ENCODE peak calls at places on chromosomes 7 and 10, in nine cellular contexts. E is suprapubic skin, O is endothelial cell of umbilical vein, N is stomach, G is GM23338, I is GM12878, J is K562, B is prostate gland, X is sigmoid colon. A is an unnamed sample.

GRCh38 chr7:45712872-45713668 is 138.9 kb downstream of the ADCY1 start:
- DNase-seq in J (no peak), X (no peak), N (no peak), I (no peak), B (no peak), O (no peak), E (no peak), G (no peak), A (no peak)

GRCh38 chr7:34211003-34211402 is 305.7 kb downstream of the BMPER start:
- DNase-seq in O (no peak), G (peak; percentile 6), E (no peak), I (no peak), X (no peak), J (no peak), B (no peak), N (no peak), A (no peak)

GRCh38 chr7:95845007-95845406 is 72.7 kb downstream of the DYNC1I1 start:
- DNase-seq in B (no peak), J (no peak), G (no peak), E (no peak), O (no peak), X (no peak), I (no peak), N (no peak), A (no peak)

GRCh38 chr7:35556532-35557471 is 138.1 kb downstream of the HERPUD2 start:
- DNase-seq in E (no peak), B (no peak), G (no peak), J (no peak), X (no peak), O (no peak), N (no peak), I (no peak), A (no peak)

GRCh38 chr10:58300676-58301075 is 31.7 kb downstream of the CISD1 start:
- DNase-seq in B (no peak), E (no peak), N (no peak), J (no peak), G (no peak), O (peak; percentile 10), X (no peak), I (no peak), A (no peak)

GRCh38 chr10:88401671-88402347 is 181.3 kb downstream of the RNLS start:
- DNase-seq in G (peak; percentile 19), J (no peak), B (no peak), X (no peak), E (no peak), N (no peak), I (no peak), O (peak; percentile 16), A (no peak)

GRCh38 chr7:3103614-3104399 is 60.1 kb upstream of the CARD11 start:
- DNase-seq in O (no peak), J (no peak), B (no peak), N (no peak), G (no peak), X (no peak), I (no peak), E (no peak), A (no peak)

GRCh38 chr10:488933-489215 is 200.6 kb downstream of the DIP2C start:
- DNase-seq in O (no peak), E (no peak), X (no peak), G (no peak), B (no peak), I (no peak), J (no peak), N (peak; percentile 17), A (no peak)

GRCh38 chr10:100100651-100101525 is 19.2 kb upstream of the CPN1 start:
- DNase-seq in G (peak; percentile 59), J (no peak), X (no peak), I (no peak), N (no peak), B (no peak), O (peak; percentile 70), E (no peak), A (peak; percentile 29)

GRCh38 chr7:81301815-81302214 is 383.0 kb upstream of the SEMA3C start:
- DNase-seq in E (no peak), X (no peak), J (no peak), G (no peak), O (no peak), B (no peak), N (no peak), I (no peak), A (no peak)

GRCh38 chr10:43206391-43207235 is 60.3 kb downstream of the RASGEF1A start:
- DNase-seq in B (no peak), N (no peak), J (no peak), E (peak; percentile 65), I (no peak), X (peak; percentile 56), G (no peak), O (no peak), A (no peak)

GRCh38 chr7:155298834-155299538 is 1.3 kb downstream of the INSIG1 start:
- DNase-seq in J (peak; percentile 90), I (peak; percentile 92), X (peak; percentile 97), G (peak; percentile 95), N (peak; percentile 94), E (peak; percentile 97), B (peak; percentile 95), O (peak; percentile 96), A (peak; percentile 73)
- TF ChIP-seq POLR2AphosphoS5 in J (no peak), I (peak; percentile 47), X (peak; percentile 65), G (peak; percentile 34), N (peak; percentile 28), E (no peak), B (peak; percentile 95), O (no peak), A (peak; percentile 38)

GRCh38 chr7:55557666-55558188 is 14.6 kb downstream of the VOPP1 start:
- DNase-seq in B (no peak), N (no peak), I (peak; percentile 85), X (no peak), J (no peak), E (no peak), O (no peak), G (peak; percentile 77), A (no peak)
- TF ChIP-seq POLR2AphosphoS5 in B (no peak), N (no peak), I (peak; percentile 69), X (no peak), J (no peak), E (no peak), O (no peak), G (no peak), A (no peak)

DNA sequence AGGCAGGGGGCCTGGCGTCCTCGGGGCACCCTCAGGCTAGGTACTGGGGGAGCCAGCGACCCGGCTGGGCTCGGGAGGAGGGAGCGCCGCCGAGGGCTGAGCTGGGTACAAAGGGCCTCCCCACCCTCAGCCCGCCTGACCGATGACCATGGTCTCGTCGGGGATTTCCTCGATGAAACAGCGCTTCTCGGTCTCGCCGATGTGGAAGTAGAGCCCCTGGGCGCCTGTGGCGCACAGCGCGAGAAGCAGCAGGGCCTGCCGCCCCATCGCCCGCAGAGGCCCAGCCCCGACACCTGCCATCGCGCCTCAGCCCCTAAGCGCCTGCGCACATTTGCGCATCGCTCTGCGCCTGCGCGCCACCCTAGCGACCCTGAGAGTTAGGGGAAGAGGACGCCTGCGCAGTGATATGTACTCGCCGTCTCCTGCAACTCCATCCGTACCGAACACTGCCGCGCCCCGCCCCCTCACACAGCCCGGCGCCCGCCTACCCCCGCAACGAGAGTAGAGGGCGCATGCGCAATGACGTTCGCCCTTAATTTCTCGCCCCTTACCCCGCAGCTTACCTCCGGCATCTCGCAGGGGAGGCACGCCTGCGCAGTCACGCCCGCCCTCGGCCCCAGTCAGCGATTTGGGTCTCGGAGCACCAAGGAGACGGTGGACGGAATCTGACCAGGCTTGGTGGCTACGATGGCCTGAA is at the start of gene TMED4:
- DNase-seq in J (peak; percentile 99), B (peak; percentile 100), E (peak; percentile 99), G (peak; percentile 98), I (peak; percentile 97), N (peak; percentile 100), O (peak; percentile 99), X (peak; percentile 100), A (peak; percentile 96)
- TF ChIP-seq POLR2AphosphoS5 in J (peak; percentile 79), B (peak; percentile 98), E (peak; percentile 12), G (peak; percentile 98), I (peak; percentile 92), N (peak; percentile 79), O (peak; percentile 87), X (peak; percentile 96), A (peak; percentile 95)

DNA sequence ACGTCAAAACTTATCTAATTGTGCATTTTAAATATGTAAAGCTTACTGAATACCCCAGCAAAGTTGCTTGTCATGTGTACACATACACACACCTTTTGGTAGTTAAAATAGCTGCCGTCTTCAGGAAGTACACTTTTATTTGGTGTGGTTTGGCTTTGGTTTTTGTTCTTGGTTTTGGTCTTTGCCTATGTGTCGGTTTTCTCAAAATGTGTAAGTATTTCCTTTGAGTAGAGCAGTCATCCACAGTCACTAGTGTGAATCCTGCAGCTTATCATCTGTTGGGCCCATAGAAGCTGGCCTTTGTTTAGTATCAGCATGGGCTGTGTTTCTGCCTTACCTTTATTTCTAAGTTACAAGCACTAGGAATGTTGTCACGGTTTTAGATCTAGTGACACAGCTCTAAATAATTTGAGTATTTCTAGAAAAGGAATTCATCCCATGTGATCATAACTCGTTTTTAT is 35.3 kb downstream of the NET1 start:
- DNase-seq in G (no peak), E (no peak), X (no peak), J (no peak), B (no peak), I (peak; percentile 67), N (no peak), O (peak; percentile 67), A (no peak)
- TF ChIP-seq POLR2AphosphoS5 in G (no peak), E (no peak), X (no peak), J (no peak), B (peak; percentile 43), I (no peak), N (no peak), O (no peak), A (no peak)